ENCODE peak calls at places on chromosomes 13 and 19, in seven cellular contexts. One of them, this sample, is unnamed.

GRCh38 chr19:52507266-52507665 is 20.2 kb upstream of the ZNF808 start:
- DNase-seq in RCC 7860: no peak
- DNase-seq in stimulated activated CD8-positive, alpha-beta memory T cell treated with anti-CD3 and anti-CD28 coated beads, Interleukin-4, amount 100 ng/mL, for 24 hours: no peak
- DNase-seq in heart left ventricle: no peak
- DNase-seq in skeletal muscle cell: no peak
- DNase-seq in HT-29: no peak
- DNase-seq in A549: no peak
- DNase-seq in this sample: no peak

GRCh38 chr13:105087941-105088340 is 1447.5 kb downstream of the EFNB2 start:
- DNase-seq in RCC 7860: no peak
- DNase-seq in stimulated activated CD8-positive, alpha-beta memory T cell treated with anti-CD3 and anti-CD28 coated beads, Interleukin-4, amount 100 ng/mL, for 24 hours: no peak
- DNase-seq in heart left ventricle: no peak
- DNase-seq in skeletal muscle cell: no peak
- DNase-seq in HT-29: no peak
- DNase-seq in A549: no peak
- DNase-seq in this sample: no peak

GRCh38 chr19:34145741-34146202 is 26.5 kb upstream of the LSM14A start:
- DNase-seq in RCC 7860: peak
- DNase-seq in stimulated activated CD8-positive, alpha-beta memory T cell treated with anti-CD3 and anti-CD28 coated beads, Interleukin-4, amount 100 ng/mL, for 24 hours: peak
- DNase-seq in heart left ventricle: no peak
- DNase-seq in skeletal muscle cell: peak
- DNase-seq in HT-29: peak
- DNase-seq in A549: peak
- DNase-seq in this sample: no peak

GRCh38 chr13:46354143-46355087 is 32.6 kb downstream of the RUBCNL start:
- DNase-seq in RCC 7860: peak
- DNase-seq in stimulated activated CD8-positive, alpha-beta memory T cell treated with anti-CD3 and anti-CD28 coated beads, Interleukin-4, amount 100 ng/mL, for 24 hours: no peak
- DNase-seq in heart left ventricle: no peak
- DNase-seq in skeletal muscle cell: peak
- DNase-seq in HT-29: peak
- DNase-seq in A549: peak
- DNase-seq in this sample: peak

GRCh38 chr13:70339738-70340137 is 231.5 kb upstream of the KLHL1 start:
- DNase-seq in RCC 7860: no peak
- DNase-seq in stimulated activated CD8-positive, alpha-beta memory T cell treated with anti-CD3 and anti-CD28 coated beads, Interleukin-4, amount 100 ng/mL, for 24 hours: no peak
- DNase-seq in heart left ventricle: no peak
- DNase-seq in skeletal muscle cell: no peak
- DNase-seq in HT-29: peak
- DNase-seq in A549: peak
- DNase-seq in this sample: no peak

GRCh38 chr19:40623403-40624239 is 22.5 kb downstream of the LTBP4 start:
- DNase-seq in RCC 7860: peak
- DNase-seq in stimulated activated CD8-positive, alpha-beta memory T cell treated with anti-CD3 and anti-CD28 coated beads, Interleukin-4, amount 100 ng/mL, for 24 hours: no peak
- DNase-seq in heart left ventricle: peak
- DNase-seq in skeletal muscle cell: no peak
- DNase-seq in HT-29: peak
- DNase-seq in A549: peak
- DNase-seq in this sample: no peak

GRCh38 chr19:17902701-17903100 is 30.1 kb upstream of the CCDC124 start:
- DNase-seq in RCC 7860: no peak
- DNase-seq in stimulated activated CD8-positive, alpha-beta memory T cell treated with anti-CD3 and anti-CD28 coated beads, Interleukin-4, amount 100 ng/mL, for 24 hours: no peak
- DNase-seq in heart left ventricle: no peak
- DNase-seq in skeletal muscle cell: peak
- DNase-seq in HT-29: no peak
- DNase-seq in A549: no peak
- DNase-seq in this sample: no peak

GRCh38 chr13:76886005-76886291 is 257 bp downstream of the KCTD12 start:
- DNase-seq in RCC 7860: no peak
- DNase-seq in stimulated activated CD8-positive, alpha-beta memory T cell treated with anti-CD3 and anti-CD28 coated beads, Interleukin-4, amount 100 ng/mL, for 24 hours: peak
- DNase-seq in heart left ventricle: no peak
- DNase-seq in skeletal muscle cell: no peak
- DNase-seq in HT-29: no peak
- DNase-seq in A549: no peak
- DNase-seq in this sample: no peak

This sample was measured in retinal pigment epithelial cell.